ENCODE peak calls at places on chromosome 6, in six cellular contexts. F is K562, O is H1, K is GM12891, D is HepG2, Z is GM12878. S is an unnamed sample.

GRCh38 chr6:136647363-136647763 is 97.1 kb upstream of the MAP7 start:
- DNase-seq in F (no peak), Z (peak), K (no peak), O (no peak), D (no peak), S (no peak)

GRCh38 chr6:291697-292505 is at the start of gene DUSP22:
- DNase-seq in D (peak), O (peak), K (peak), F (peak), Z (peak), S (peak)

GRCh38 chr6:31821301-31822037 is 6.1 kb upstream of the HSPA1B start:
- DNase-seq in D (no peak), Z (no peak), O (peak), F (peak), K (peak), S (peak)

GRCh38 chr6:6856538-6857523 is 250.9 kb upstream of the RREB1 start:
- DNase-seq in F (no peak), Z (peak), D (no peak), O (peak), K (no peak), S (peak)

GRCh38 chr6:135867332-135867731 is 15.8 kb downstream of the PDE7B start:
- DNase-seq in Z (no peak), K (no peak), O (no peak), D (no peak), F (no peak), S (no peak)

GRCh38 chr6:11354019-11354418 is 121.6 kb upstream of the NEDD9 start:
- DNase-seq in F (no peak), Z (no peak), K (no peak), D (no peak), O (no peak), S (no peak)

GRCh38 chr6:77034161-77034560 is 429.1 kb downstream of the HTR1B start:
- DNase-seq in D (no peak), O (no peak), Z (no peak), K (no peak), F (no peak), S (no peak)

GRCh38 chr6:89585156-89585555 is 53.4 kb downstream of the LYRM2 start:
- DNase-seq in Z (no peak), O (no peak), F (no peak), K (no peak), D (no peak), S (no peak)

GRCh38 chr6:692356-692851 is 535 bp downstream of the EXOC2 start:
- DNase-seq in O (peak), K (peak), F (peak), D (peak), Z (peak), S (peak)

GRCh38 chr6:53727748-53728147 is 62.2 kb upstream of the KLHL31 start:
- DNase-seq in Z (no peak), D (no peak), O (no peak), K (no peak), F (no peak), S (no peak)

DNA sequence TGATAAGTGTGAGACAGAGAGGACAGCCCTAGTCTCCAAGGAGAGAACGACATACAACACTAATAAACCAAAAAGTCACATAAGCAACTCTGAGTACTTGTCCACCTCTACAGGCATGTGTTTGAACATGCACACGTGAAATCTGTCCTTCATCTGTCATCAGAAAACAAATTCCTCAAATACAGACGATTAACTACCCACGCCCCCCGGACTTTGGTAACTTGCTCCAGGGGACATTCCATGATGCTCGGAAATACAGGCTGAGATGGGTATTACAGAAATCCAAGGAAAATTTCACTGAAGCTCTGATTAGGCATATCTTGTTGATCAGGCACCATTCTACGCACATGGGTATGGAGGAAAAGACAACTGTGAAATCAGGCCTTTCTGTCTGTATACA is 57.8 kb downstream of the LYRM4 start:
- DNase-seq in O (no peak), F (no peak), D (peak), Z (no peak), K (no peak), S (no peak)
- TF ChIP-seq TAF1 in O (no peak), F (no peak), D (no peak), Z (no peak), K (no peak), S (no peak)

GRCh38 chr6:33621396-33622388 is 570 bp downstream of the ITPR3 start:
- DNase-seq in F (peak), K (peak), D (no peak), O (peak), Z (no peak), S (peak)
- TF ChIP-seq POLR2A in F (no peak), K (no peak), D (no peak), O (no peak), Z (peak), S (no peak)

GRCh38 chr6:36821581-36822335 is 17.5 kb downstream of the CPNE5 start:
- DNase-seq in K (no peak), Z (no peak), F (no peak), D (no peak), O (no peak), S (no peak)

GRCh38 chr6:36823421-36824096 is 15.7 kb downstream of the CPNE5 start:
- DNase-seq in D (no peak), Z (no peak), O (no peak), K (no peak), F (no peak), S (no peak)

GRCh38 chr6:36820700-36821580 is 18.3 kb downstream of the CPNE5 start:
- DNase-seq in Z (no peak), O (no peak), K (no peak), F (peak), D (no peak), S (no peak)

GRCh38 chr6:36824262-36824661 is 15.0 kb downstream of the CPNE5 start:
- DNase-seq in K (no peak), F (no peak), O (no peak), Z (no peak), D (no peak), S (no peak)

DNA sequence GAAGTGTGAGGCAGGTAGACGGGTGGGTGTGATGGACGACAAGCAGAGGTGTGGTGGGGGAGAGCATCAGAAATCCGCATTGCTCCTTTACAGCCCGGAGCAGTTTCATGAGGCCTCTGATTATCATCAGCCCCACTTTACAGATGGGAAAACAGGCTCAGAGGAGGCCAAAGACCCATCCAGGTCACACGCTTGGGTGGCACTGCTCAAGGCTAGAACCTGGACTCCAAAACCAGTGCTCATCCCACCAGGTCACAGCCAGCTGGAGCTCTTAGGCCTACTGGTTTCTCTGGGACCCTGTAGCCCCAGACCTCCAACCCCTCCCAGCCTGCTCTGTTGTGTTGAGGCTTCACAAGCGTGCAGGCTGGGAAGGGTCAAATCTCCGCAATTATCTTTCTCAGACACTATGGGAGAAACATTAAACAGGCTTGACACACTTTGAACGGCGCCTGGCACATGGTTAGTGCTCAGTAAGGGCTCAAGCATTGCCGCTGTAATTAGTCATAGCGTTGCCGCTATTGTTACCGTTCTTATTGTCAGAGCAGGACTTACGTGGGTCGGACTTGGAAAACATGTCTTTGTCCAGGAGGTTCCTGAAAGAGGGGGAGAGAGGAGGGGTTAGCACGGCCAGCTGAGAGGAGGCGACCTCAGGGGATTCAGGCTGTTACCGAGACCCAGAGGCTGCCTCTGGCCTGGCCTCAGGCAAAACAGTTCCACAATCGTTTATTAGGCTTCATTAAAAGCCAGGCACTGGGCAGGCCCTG is 16.6 kb downstream of the CPNE5 start:
- DNase-seq in D (no peak), F (no peak), K (no peak), O (no peak), Z (no peak), S (no peak)
- TF ChIP-seq POLR2AphosphoS5 in D (no peak), F (no peak), K (no peak), O (no peak), Z (no peak), S (no peak)

DNA sequence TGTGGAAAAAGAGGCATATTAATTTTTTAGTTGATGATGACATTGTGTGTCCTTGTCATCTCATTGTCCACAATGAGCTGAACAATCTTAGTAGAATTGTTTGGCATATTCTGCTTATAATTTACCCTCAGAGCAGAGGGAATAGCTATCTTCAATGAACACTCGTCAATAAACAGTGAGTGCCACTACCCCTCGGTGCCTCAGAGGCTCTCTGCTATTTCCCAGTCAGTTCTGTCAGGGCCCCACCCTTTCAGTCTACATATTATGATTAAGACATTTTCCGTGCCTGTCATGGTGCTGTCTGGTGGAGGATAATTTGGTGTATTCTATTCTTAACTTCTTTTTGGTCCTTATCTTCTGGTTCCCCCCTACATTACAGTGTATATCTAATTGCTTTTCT is 31.2 kb downstream of the NUS1 start:
- DNase-seq in D (no peak), F (no peak), Z (no peak), O (no peak), K (no peak), S (no peak)
- TF ChIP-seq TAF1 in D (no peak), F (no peak), Z (no peak), O (no peak), K (no peak), S (no peak)

DNA sequence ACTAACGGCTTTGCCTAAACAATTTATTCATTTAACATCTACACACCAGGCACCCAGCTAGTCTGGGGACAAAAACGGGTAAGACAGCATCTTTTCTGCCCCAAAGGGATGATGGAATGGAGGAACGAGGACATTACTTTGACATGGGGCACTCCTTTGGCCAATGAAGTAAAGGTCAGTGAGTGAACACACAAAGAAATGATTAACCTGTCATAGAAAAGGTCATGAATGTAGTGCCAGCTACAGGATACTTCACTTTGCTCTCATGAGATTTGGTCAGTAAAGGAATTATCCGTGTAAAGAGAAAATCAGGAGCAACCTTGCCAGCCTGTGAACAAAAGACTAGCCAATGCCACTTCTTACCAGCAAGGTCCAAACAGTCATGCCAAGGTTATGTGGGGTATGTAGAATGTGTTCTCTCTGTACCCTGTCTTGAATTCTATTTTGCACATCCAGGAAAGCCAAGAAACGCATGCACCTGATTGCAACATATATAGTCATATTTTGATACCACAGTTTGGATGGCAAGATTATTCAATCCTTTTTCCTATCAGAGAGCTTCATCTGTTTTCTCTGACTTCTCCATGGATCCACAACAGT is 145.3 kb downstream of the GMPR start:
- DNase-seq in Z (no peak), O (no peak), K (no peak), D (no peak), F (no peak), S (no peak)
- TF ChIP-seq POLR2A in Z (no peak), O (no peak), K (no peak), D (no peak), F (no peak), S (no peak)

GRCh38 chr6:87675004-87675681 is 26.9 kb downstream of the AKIRIN2 start:
- DNase-seq in Z (no peak), F (no peak), K (no peak), O (no peak), D (no peak), S (no peak)
- TF ChIP-seq POLR2AphosphoS5 in Z (no peak), F (no peak), K (no peak), O (no peak), D (no peak), S (no peak)

DNA sequence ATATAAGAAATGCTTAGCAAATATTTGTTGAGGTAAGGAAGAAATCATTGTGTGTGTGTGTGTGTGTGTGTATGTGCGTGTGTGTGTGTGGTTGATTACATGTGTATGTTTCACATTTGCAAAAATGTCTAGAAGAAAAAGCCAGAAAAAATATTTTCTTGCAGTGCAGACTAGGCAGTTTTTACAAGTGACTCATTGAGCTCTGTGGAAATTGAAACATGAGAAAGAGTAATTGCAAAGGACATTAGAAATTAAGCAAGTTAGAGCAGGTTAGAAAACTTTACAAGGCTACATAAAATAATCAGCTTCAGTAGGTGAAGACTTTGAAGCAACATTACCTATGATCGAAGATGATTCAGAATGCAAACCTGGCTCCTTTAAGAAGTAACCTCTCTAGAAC is 669.0 kb upstream of the EYS start:
- DNase-seq in F (no peak), K (no peak), Z (no peak), D (no peak), O (no peak), S (no peak)
- TF ChIP-seq TAF1 in F (no peak), K (no peak), Z (no peak), D (no peak), O (no peak), S (no peak)

DNA sequence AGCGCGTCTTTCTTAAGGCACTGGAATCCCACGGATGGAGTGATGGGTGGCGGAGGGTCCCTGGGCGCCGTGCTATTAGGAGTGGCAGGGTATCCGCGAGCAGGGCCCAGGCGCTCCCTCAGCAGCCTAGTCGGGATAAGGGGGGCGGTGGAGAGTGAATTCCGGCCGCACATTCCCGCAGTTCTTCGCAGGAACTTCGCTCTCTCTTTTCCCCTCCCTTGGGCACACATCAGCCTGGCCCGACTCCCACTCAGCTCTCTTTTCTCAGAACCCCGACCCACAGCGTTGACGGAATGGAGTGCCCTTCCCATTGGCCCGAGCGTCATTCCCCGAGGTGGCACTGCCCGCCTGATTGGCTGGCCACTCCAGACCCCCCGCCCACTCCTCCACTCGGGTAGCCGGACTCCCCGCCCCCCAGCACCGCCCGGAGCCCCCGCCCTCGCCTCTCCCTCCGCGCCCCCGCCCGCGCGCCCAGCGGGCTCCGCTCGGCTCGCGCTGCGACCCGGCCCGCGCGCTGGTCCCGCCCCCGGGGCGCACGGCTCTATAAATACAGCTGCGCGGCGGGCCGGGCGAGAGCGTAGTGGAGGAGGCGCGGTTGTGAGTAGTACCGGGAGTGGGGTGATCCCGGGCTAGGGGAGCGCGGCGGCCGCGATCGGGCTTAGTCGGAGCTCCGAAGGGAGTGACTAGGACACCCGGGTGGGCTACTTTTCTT is at the start of gene ID4:
- DNase-seq in O (peak), Z (no peak), F (no peak), D (no peak), K (no peak), S (no peak)
- TF ChIP-seq POLR2A in O (peak), Z (no peak), F (no peak), D (no peak), K (no peak), S (no peak)

GRCh38 chr6:2634151-2634964 is 116.4 kb downstream of the MYLK4 start:
- DNase-seq in O (peak), D (peak), F (peak), Z (no peak), K (peak), S (peak)
- TF ChIP-seq POLR2AphosphoS5 in O (no peak), D (no peak), F (no peak), Z (no peak), K (no peak), S (no peak)

DNA sequence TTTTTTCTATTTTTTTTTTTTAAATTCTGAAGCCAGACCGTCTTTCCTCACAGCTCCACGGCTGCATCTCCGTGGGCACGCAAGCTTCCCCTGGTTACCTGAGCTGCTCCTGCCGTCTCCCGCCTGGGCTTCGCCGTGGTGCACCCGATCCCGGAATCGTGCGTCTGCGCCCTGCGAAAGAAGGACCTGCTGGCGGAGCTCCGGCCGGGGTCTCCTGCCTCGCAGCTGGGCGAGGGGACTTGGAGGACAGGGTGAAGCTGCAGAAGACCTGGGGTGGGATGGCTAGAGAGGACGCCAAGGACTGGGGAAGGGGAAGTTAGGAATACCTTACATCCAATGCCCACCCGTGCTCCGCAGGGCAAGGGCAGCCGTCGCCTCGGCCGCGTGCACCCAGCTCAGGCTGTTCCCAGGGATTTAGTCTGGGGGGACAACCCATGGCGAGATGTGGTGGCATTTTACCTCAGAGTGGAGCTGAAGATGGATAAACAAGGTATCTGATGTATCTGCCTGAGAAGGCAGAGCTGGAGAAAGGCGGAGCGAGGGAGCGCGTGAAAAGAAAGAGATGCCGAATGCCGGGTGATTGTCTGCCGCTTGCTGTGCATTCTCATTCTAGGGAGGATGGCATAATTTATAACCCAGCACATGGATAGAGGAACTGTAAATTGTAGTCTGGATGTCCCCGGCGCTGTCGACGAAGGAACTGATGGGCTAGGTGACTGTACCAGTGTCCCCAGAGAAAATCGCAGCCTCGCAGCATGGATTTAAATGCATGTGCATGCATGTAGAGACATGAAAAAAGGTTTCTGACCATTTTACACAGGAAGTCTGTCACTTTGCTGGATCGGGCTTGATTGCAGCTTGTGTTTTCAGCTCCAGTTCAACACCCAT is 150.0 kb downstream of the PRL start:
- DNase-seq in F (no peak), D (no peak), K (no peak), O (no peak), Z (no peak), S (no peak)
- TF ChIP-seq TAF1 in F (no peak), D (no peak), K (no peak), O (no peak), Z (no peak), S (no peak)

S was measured in GM12892.